ENCODE peak calls at places on chromosomes 13 and 19, in six cellular contexts. I is pancreas, G is uterus, L is brain microvascular endothelial cell, K is kidney, P is heart right ventricle. S is an unnamed sample.

GRCh38 chr19:1522838-1523237 is 1.0 kb upstream of the PLK5 start:
- DNase-seq in I (no peak), G (no peak), L (no peak), K (no peak), P (no peak), S (no peak)

GRCh38 chr19:39599116-39599515 is 3.2 kb upstream of the LGALS13 start:
- DNase-seq in I (no peak), G (no peak), L (peak), K (no peak), P (peak), S (no peak)

GRCh38 chr13:25977216-25977615 is 74.6 kb downstream of the SHISA2 start:
- DNase-seq in I (peak), G (no peak), L (no peak), K (no peak), P (no peak), S (no peak)

GRCh38 chr13:45195421-45195820 is 5.4 kb downstream of the KCTD4 start:
- DNase-seq in I (no peak), G (no peak), L (no peak), K (no peak), P (no peak), S (no peak)

GRCh38 chr19:1156305-1156801 is 17.7 kb downstream of the SBNO2 start:
- DNase-seq in I (no peak), G (peak), L (no peak), K (peak), P (no peak), S (no peak)

GRCh38 chr19:16143399-16144215 is at the start of gene HSH2D:
- DNase-seq in I (peak), G (no peak), L (no peak), K (peak), P (peak), S (peak)

GRCh38 chr13:71797487-71797886 is 69.5 kb downstream of the DACH1 start:
- DNase-seq in I (no peak), G (no peak), L (no peak), K (no peak), P (no peak), S (no peak)

GRCh38 chr13:99086149-99086868 is 108.4 kb upstream of the DOCK9 start:
- DNase-seq in I (peak), G (peak), L (peak), K (peak), P (peak), S (peak)

GRCh38 chr19:2495651-2496316 is 19.9 kb downstream of the GADD45B start:
- DNase-seq in I (no peak), G (peak), L (no peak), K (peak), P (peak), S (no peak)

GRCh38 chr13:32428581-32429072 is 697 bp upstream of the N4BP2L1 start:
- DNase-seq in I (no peak), G (no peak), L (no peak), K (no peak), P (no peak), S (no peak)

GRCh38 chr13:93963266-93964131 is 516.0 kb downstream of the DCT start:
- DNase-seq in I (no peak), G (no peak), L (peak), K (no peak), P (no peak), S (no peak)

GRCh38 chr13:60230593-60230992 is 66.9 kb upstream of the DIAPH3 start:
- DNase-seq in I (no peak), G (no peak), L (peak), K (no peak), P (no peak), S (no peak)

GRCh38 chr19:12331211-12331941 is 2.1 kb downstream of the ZNF563 start:
- DNase-seq in I (no peak), G (no peak), L (no peak), K (no peak), P (no peak), S (no peak)

DNA sequence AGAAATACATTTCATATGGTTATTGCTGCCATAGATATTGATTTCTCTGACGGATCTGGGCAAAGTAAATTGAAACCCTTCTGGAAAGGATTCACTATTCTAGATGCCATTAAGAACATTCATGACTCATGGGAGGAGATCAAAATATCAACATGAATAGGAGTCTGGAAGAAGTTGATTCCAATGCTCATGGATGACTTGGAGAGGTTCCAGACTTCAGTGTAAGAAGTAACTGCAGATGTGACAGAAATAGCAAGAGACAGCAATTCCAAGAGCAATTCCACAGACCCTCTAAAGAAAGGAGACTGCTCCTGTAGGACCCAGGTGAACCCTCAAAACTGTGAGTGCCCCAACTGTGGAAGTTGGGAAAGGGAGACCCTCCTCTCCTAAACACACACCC is 30.9 kb upstream of the KCTD12 start:
- DNase-seq in I (no peak), G (no peak), L (no peak), K (no peak), P (no peak), S (no peak)
- H3K27ac ChIP-seq in I (no peak), G (no peak), L (no peak), K (no peak), P (no peak), S (no peak)

GRCh38 chr19:49427855-49428546 is 2.8 kb downstream of the GFY start:
- DNase-seq in I (no peak), G (no peak), L (no peak), K (no peak), P (no peak), S (no peak)
- H3K4me3 ChIP-seq in I (peak), G (no peak), L (no peak), K (no peak), P (no peak), S (peak)

GRCh38 chr13:21849323-21849722 is 178.4 kb downstream of the FGF9 start:
- DNase-seq in I (peak), G (no peak), L (no peak), K (no peak), P (no peak), S (no peak)
- TF ChIP-seq CTCF in I (peak), G (peak), L (peak), K (peak), P (peak), S (peak)

GRCh38 chr19:13812544-13812943 is 17.3 kb downstream of the ZSWIM4 start:
- DNase-seq in I (no peak), G (no peak), L (no peak), K (no peak), P (no peak), S (no peak)

GRCh38 chr19:13817018-13817614 is 21.9 kb downstream of the ZSWIM4 start:
- DNase-seq in I (peak), G (no peak), L (no peak), K (no peak), P (no peak), S (no peak)

GRCh38 chr19:13813147-13813546 is 17.9 kb downstream of the ZSWIM4 start:
- DNase-seq in I (no peak), G (no peak), L (no peak), K (no peak), P (no peak), S (no peak)

GRCh38 chr19:13817615-13818371 is 22.6 kb downstream of the ZSWIM4 start:
- DNase-seq in I (peak), G (no peak), L (no peak), K (no peak), P (no peak), S (no peak)

GRCh38 chr19:13814550-13814949 is 19.3 kb downstream of the ZSWIM4 start:
- DNase-seq in I (no peak), G (no peak), L (no peak), K (no peak), P (no peak), S (no peak)
- H3K27ac ChIP-seq in I (no peak), G (no peak), L (no peak), K (no peak), P (no peak), S (no peak)

DNA sequence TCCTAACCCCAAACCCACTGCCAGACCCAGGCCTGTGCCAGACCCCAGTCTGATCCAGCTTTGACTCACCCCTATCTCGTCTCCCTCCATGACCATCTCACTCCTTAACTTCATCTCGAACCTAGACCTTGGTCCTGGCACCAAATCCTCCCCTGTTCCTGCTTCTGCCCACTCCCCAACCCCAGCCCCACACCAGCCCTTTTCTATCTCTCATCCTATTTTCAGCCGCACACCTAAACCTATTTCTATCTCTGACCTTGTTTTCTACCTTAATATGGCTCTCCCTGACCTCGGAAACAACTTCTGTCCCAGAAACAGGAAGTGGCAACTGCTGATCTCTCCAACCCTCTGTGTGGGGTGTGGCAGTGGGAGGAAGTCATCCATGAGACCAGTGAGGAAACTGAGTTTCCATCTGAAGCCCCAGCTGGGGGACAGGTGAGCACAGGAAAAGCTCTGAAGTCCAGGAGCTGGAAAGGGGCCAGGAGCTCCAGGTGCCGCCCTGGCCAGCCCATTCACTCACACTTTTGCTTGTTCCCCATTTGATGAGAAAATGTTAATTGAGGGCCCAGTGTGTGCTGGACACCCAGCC is 13.7 kb downstream of the PTH2 start:
- DNase-seq in I (no peak), G (no peak), L (no peak), K (no peak), P (no peak), S (no peak)
- H3K4me3 ChIP-seq in I (no peak), G (no peak), L (no peak), K (no peak), P (no peak), S (no peak)

DNA sequence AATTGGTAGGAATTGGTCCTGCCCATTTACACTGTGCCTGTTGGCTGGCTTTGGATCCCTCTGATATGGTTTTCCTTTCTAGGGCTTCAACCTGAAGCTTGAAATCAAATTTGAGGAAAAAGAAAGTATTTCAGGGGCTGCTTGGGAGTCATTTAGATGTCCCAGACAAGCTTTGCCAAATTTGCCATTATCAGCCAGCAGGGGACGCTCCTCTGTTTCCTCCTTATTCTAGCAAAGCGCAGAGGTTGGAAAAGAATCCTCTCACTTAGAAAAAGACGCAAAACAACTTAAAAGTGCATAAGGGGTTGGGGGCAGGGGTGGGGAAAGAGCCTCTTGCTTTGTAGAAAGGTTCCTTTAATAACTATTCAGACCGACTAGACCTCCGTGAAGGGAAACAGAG is 1211.1 kb upstream of the PCDH20 start:
- DNase-seq in I (no peak), G (no peak), L (no peak), K (no peak), P (no peak), S (no peak)
- TF ChIP-seq CTCF in I (no peak), G (no peak), L (peak), K (no peak), P (no peak), S (no peak)

DNA sequence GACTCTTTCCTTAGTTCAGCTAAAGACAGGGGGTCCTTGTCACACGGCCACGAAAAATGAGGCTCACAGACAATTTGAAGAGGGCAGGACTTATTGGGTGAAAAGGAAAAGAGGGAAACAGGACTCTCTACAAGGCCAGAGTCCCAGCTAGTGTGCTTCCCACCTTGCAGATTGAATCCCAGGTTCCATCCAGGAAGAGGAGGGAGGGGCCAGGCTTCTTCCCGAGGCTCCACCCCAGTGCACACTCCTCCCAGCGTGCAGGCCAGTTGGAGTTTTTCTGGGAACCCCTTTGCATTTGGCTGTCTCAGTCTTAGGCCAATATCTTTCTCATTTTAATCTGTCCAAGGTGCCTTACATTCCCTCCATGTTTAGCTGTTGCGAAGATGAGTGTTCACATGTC is 106.8 kb downstream of the DNAJC3 start:
- DNase-seq in I (no peak), G (no peak), L (no peak), K (no peak), P (no peak), S (no peak)
- H3K27ac ChIP-seq in I (peak), G (no peak), L (peak), K (no peak), P (no peak), S (no peak)